ENCODE peak calls at places on chromosome 3, in ten cellular contexts. K is Peyer's patch, U is RWPE1, C is kidney epithelial cell, A is mesothelial cell of epicardium, L is tibial nerve, Q is neural crest cell, R is AG10803, O is astrocyte, I is body of pancreas. S is an unnamed sample.

GRCh38 chr3:128456776-128457715 is 9.6 kb downstream of the DNAJB8 start:
- DNase-seq in K (no peak), U (no peak), C (no peak), A (no peak), L (no peak), Q (no peak), R (no peak), O (no peak), I (no peak), S (peak)

GRCh38 chr3:143291826-143292447 is 172.4 kb downstream of the CHST2 start:
- DNase-seq in K (no peak), U (no peak), C (no peak), A (no peak), L (no peak), Q (no peak), R (no peak), O (no peak), I (no peak), S (no peak)

GRCh38 chr3:122615303-122615702 is 37.9 kb downstream of the PARP15 start:
- DNase-seq in K (no peak), U (no peak), C (no peak), A (no peak), L (no peak), Q (no peak), R (no peak), O (no peak), I (no peak), S (no peak)

GRCh38 chr3:194294199-194294887 is 56.8 kb downstream of the CPN2 start:
- DNase-seq in K (no peak), U (no peak), C (no peak), A (no peak), L (no peak), Q (no peak), R (no peak), O (no peak), I (no peak), S (peak)

GRCh38 chr3:111972891-111973290 is 5.9 kb upstream of the ABHD10 start:
- DNase-seq in K (no peak), U (no peak), C (no peak), A (no peak), L (no peak), Q (no peak), R (no peak), O (no peak), I (no peak), S (no peak)

GRCh38 chr3:71581451-71581980 is 2.0 kb downstream of the FOXP1 start:
- DNase-seq in K (peak), U (no peak), C (no peak), A (peak), L (no peak), Q (peak), R (peak), O (no peak), I (peak), S (peak)

GRCh38 chr3:12280333-12280732 is 8.5 kb upstream of the PPARG start:
- DNase-seq in K (no peak), U (no peak), C (no peak), A (no peak), L (no peak), Q (no peak), R (no peak), O (no peak), I (no peak), S (no peak)

GRCh38 chr3:190877925-190878324 is 15.4 kb upstream of the GMNC start:
- DNase-seq in K (no peak), U (no peak), C (no peak), A (no peak), L (no peak), Q (no peak), R (no peak), O (no peak), I (no peak), S (no peak)

GRCh38 chr3:105823149-105823866 is 45.5 kb downstream of the CBLB start:
- DNase-seq in K (no peak), U (peak), C (peak), A (no peak), L (no peak), Q (no peak), R (peak), O (peak), I (no peak), S (no peak)

GRCh38 chr3:1207904-1208303 is 115.1 kb downstream of the CNTN6 start:
- DNase-seq in K (no peak), U (no peak), C (no peak), A (no peak), L (no peak), Q (no peak), R (no peak), O (peak), I (no peak), S (no peak)

GRCh38 chr3:15220056-15220455 is 14.0 kb downstream of the CAPN7 start:
- DNase-seq in K (no peak), U (no peak), C (no peak), A (no peak), L (no peak), Q (no peak), R (no peak), O (no peak), I (no peak), S (no peak)

GRCh38 chr3:148077318-148077923 is 620.3 kb upstream of the AGTR1 start:
- DNase-seq in K (no peak), U (peak), C (no peak), A (no peak), L (no peak), Q (no peak), R (peak), O (no peak), I (no peak), S (no peak)

GRCh38 chr3:36871379-36872126 is 73.3 kb downstream of the TRANK1 start:
- DNase-seq in K (no peak), U (no peak), C (no peak), A (no peak), L (no peak), Q (no peak), R (no peak), O (no peak), I (no peak), S (no peak)

GRCh38 chr3:163785693-163786092 is 1292.6 kb downstream of the SI start:
- DNase-seq in K (no peak), U (no peak), C (no peak), A (no peak), L (no peak), Q (peak), R (no peak), O (no peak), I (no peak), S (peak)

GRCh38 chr3:50271314-50272072 is 2.5 kb downstream of the SEMA3B start:
- DNase-seq in K (peak), U (no peak), C (no peak), A (no peak), L (no peak), Q (no peak), R (no peak), O (no peak), I (no peak), S (no peak)

GRCh38 chr3:50274371-50275104 is 4.3 kb upstream of the LSMEM2 start:
- DNase-seq in K (peak), U (no peak), C (no peak), A (peak), L (no peak), Q (peak), R (peak), O (no peak), I (peak), S (peak)

GRCh38 chr3:50270841-50271240 is 1.9 kb downstream of the SEMA3B start:
- DNase-seq in K (no peak), U (no peak), C (no peak), A (no peak), L (no peak), Q (no peak), R (no peak), O (no peak), I (no peak), S (no peak)

GRCh38 chr3:50273689-50274065 is 4.7 kb downstream of the SEMA3B start:
- DNase-seq in K (no peak), U (no peak), C (no peak), A (no peak), L (no peak), Q (no peak), R (no peak), O (no peak), I (no peak), S (no peak)

DNA sequence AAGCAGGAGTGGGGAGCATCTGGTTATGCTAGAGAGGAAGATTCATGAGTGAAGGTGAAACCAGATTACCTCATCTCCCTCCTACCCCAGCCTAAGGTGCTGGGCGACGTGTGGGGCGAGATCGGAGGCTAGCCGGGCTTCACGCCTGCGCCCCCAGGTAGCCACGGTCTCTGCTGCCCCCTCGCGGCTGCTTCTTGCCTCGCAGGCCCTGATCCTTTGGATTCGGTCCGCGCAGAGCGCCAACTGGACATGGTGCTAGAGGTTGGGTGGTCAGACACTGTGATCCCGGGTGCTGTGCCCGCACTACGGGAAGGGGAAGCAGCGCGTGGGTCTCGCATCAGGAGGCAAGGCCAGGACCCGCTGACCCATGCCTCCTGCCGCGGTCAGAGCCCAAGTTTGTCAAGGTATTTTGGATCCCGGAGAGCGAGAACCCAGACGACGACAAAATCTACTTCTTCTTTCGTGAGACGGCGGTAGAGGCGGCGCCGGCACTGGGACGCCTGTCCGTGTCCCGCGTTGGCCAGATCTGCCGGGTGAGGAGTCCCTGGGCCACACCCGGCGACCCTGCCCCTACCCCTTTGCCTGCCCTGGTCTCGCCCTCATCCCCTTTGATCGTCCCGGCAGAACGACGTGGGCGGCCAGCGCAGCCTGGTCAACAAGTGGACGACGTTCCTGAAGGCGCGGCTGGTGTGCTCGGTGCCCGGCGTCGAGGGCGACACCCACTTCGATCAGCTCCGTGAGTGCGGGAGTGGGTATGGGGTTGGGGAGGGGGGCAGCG is 4.2 kb downstream of the SEMA3B start:
- DNase-seq in K (peak), U (peak), C (peak), A (peak), L (peak), Q (peak), R (peak), O (no peak), I (peak), S (peak)
- TF ChIP-seq CTCF in K (peak), U (peak), C (peak), A (peak), L (peak), Q (peak), R (peak), O (peak), I (peak), S (peak)

GRCh38 chr3:182050932-182051331 is 339.2 kb downstream of the SOX2 start:
- DNase-seq in K (no peak), U (no peak), C (no peak), A (no peak), L (no peak), Q (no peak), R (no peak), O (no peak), I (no peak), S (no peak)

GRCh38 chr3:182046365-182046764 is 334.6 kb downstream of the SOX2 start:
- DNase-seq in K (no peak), U (peak), C (no peak), A (no peak), L (no peak), Q (no peak), R (no peak), O (no peak), I (no peak), S (no peak)

GRCh38 chr3:182052360-182052759 is 340.6 kb downstream of the SOX2 start:
- DNase-seq in K (no peak), U (peak), C (no peak), A (no peak), L (no peak), Q (no peak), R (no peak), O (no peak), I (no peak), S (no peak)
- TF ChIP-seq CTCF in K (no peak), U (no peak), C (no peak), A (no peak), L (no peak), Q (no peak), R (no peak), O (no peak), I (no peak), S (no peak)

GRCh38 chr3:51722362-51722761 is 15.5 kb downstream of the GRM2 start:
- DNase-seq in K (no peak), U (no peak), C (no peak), A (no peak), L (no peak), Q (no peak), R (no peak), O (no peak), I (no peak), S (no peak)
- TF ChIP-seq CTCF in K (no peak), U (no peak), C (no peak), A (no peak), L (no peak), Q (no peak), R (no peak), O (no peak), I (no peak), S (no peak)

DNA sequence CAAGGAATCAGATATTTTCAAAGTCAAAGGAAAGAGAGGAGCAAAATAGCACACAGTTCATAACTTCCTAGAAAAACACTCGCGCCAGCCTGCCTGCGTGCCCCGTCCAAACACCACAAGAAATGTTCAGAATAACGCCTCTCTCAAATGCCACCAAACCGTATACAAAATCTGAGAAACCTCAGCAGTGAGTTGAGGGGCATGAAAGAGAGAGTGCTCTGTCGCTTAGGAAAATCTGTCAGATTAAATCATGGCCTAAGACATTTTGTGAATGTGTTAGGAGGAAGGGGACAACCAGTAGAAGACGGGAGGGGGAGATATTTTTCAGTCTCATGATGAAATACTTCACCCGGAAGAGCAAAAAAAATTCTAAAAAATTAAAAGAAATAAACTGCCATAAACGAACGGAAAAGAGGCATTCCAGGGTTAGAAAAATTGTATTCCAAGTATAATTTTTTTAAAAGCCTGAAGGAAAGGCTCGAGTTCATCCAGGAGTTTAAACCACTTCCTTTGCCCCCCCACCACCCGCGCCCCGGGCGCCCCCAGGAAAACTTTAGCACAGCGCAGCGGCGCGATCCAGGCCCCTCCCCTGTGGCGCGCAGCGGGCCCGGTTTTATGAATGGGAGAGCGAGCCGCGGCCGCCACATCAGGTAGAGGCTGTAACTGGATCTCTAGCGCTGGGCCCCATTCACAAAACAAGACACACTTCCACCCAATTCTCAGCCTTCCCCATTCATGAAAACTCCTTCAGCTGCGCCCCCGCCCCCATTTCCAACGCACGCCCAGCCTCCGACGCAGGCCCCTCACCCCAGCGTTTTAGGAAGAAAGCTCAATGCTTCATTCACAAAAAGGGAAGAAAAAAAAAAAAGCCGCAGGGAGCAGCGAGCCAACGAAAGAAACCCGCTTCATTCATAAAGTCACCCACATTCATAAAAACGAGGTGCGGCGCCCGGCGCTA is 1.5 kb downstream of the ETV5 start:
- DNase-seq in K (peak), U (peak), C (no peak), A (peak), L (peak), Q (peak), R (peak), O (peak), I (peak), S (peak)
- TF ChIP-seq CTCF in K (no peak), U (no peak), C (no peak), A (no peak), L (no peak), Q (no peak), R (no peak), O (no peak), I (no peak), S (no peak)

S was measured in glutamatergic neuron.